ENCODE peak calls at places on chromosomes 4 and X, in four cellular contexts. O is H1, R is GM12878, M is HepG2. C is an unnamed sample.

GRCh38 chr4:83964996-83965541 is 429.2 kb downstream of the GPAT3 start:
- DNase-seq in M (no peak), O (no peak), R (no peak), C (no peak)

GRCh38 chr4:85147481-85148076 is 181.1 kb upstream of the WDFY3 start:
- DNase-seq in O (no peak), M (peak), R (peak), C (peak)

GRCh38 chr4:173834151-173834550 is 304.1 kb upstream of the HAND2 start:
- DNase-seq in M (no peak), O (no peak), R (no peak), C (no peak)

GRCh38 chr4:173522874-173523395 is 7.1 kb downstream of the HAND2 start:
- DNase-seq in M (no peak), R (no peak), O (no peak), C (no peak)

GRCh38 chrX:16462912-16463311 is 187.0 kb upstream of the S100G start:
- DNase-seq in M (no peak), R (no peak), O (no peak), C (no peak)

GRCh38 chr4:40238008-40238699 is 41.3 kb downstream of the RHOH start:
- DNase-seq in M (no peak), R (no peak), O (no peak), C (no peak)

GRCh38 chr4:48042979-48043461 is 26.4 kb downstream of the NIPAL1 start:
- DNase-seq in M (peak), O (no peak), R (no peak), C (no peak)

GRCh38 chrX:103464071-103464773 is 55.1 kb downstream of the RAB40A start:
- DNase-seq in M (peak), R (no peak), O (no peak), C (peak)

GRCh38 chr4:180615746-180616145 is 1627.5 kb upstream of the TENM3 start:
- DNase-seq in M (no peak), R (no peak), O (no peak), C (no peak)

GRCh38 chrX:134774190-134775048 is 116.1 kb upstream of the PLAC1 start:
- DNase-seq in R (no peak), M (no peak), O (no peak), C (no peak)

GRCh38 chr4:5722328-5722727 is 11.3 kb downstream of the EVC start:
- DNase-seq in O (no peak), M (peak), R (no peak), C (no peak)

GRCh38 chrX:2423293-2423692 is 77.5 kb downstream of the DHRSX start:
- DNase-seq in R (no peak), O (no peak), M (no peak), C (no peak)

GRCh38 chrX:70445876-70446275 is 1.2 kb downstream of the DLG3 start:
- DNase-seq in R (no peak), O (no peak), M (no peak), C (peak)

GRCh38 chr4:40201898-40202297 is 5.1 kb downstream of the RHOH start:
- DNase-seq in M (no peak), O (no peak), R (no peak), C (no peak)

GRCh38 chr4:13524504-13525243 is 19.6 kb downstream of the NKX3-2 start:
- DNase-seq in M (no peak), O (peak), R (no peak), C (peak)

GRCh38 chr4:13523105-13523477 is 21.2 kb downstream of the NKX3-2 start:
- DNase-seq in M (no peak), O (no peak), R (no peak), C (no peak)

GRCh38 chr4:13523591-13524503 is 20.5 kb downstream of the NKX3-2 start:
- DNase-seq in O (peak), M (no peak), R (no peak), C (peak)

GRCh38 chr4:13522282-13523104 is 21.8 kb downstream of the NKX3-2 start:
- DNase-seq in M (no peak), R (no peak), O (peak), C (peak)

GRCh38 chr4:13521047-13521446 is 23.3 kb downstream of the NKX3-2 start:
- DNase-seq in O (no peak), R (no peak), M (no peak), C (peak)
- TF ChIP-seq TCF12 in O (no peak), R (no peak), M (no peak), C (no peak)

GRCh38 chrX:19647159-19647558 is 131.9 kb upstream of the MAP3K15 start:
- DNase-seq in R (no peak), M (no peak), O (no peak), C (no peak)
- TF ChIP-seq TCF12 in R (no peak), M (no peak), O (no peak), C (no peak)

GRCh38 chr4:150215601-150216000 is 137.4 kb downstream of the DCLK2 start:
- DNase-seq in R (no peak), M (no peak), O (no peak), C (no peak)

GRCh38 chr4:150217804-150218203 is 139.6 kb downstream of the DCLK2 start:
- DNase-seq in R (no peak), O (no peak), M (no peak), C (no peak)

GRCh38 chr4:150216725-150217124 is 138.5 kb downstream of the DCLK2 start:
- DNase-seq in R (no peak), O (no peak), M (no peak), C (no peak)

GRCh38 chr4:150218447-150218846 is 140.2 kb downstream of the DCLK2 start:
- DNase-seq in M (no peak), O (no peak), R (no peak), C (no peak)

GRCh38 chr4:150217192-150217591 is 138.9 kb downstream of the DCLK2 start:
- DNase-seq in O (no peak), R (no peak), M (peak), C (no peak)
- TF ChIP-seq TCF12 in O (no peak), R (no peak), M (no peak), C (peak)

GRCh38 chr4:1325681-1326635 is 21.1 kb upstream of the UVSSA start:
- DNase-seq in R (no peak), M (no peak), O (no peak), C (no peak)
- TF ChIP-seq TCF12 in R (no peak), M (no peak), O (no peak), C (no peak)

DNA sequence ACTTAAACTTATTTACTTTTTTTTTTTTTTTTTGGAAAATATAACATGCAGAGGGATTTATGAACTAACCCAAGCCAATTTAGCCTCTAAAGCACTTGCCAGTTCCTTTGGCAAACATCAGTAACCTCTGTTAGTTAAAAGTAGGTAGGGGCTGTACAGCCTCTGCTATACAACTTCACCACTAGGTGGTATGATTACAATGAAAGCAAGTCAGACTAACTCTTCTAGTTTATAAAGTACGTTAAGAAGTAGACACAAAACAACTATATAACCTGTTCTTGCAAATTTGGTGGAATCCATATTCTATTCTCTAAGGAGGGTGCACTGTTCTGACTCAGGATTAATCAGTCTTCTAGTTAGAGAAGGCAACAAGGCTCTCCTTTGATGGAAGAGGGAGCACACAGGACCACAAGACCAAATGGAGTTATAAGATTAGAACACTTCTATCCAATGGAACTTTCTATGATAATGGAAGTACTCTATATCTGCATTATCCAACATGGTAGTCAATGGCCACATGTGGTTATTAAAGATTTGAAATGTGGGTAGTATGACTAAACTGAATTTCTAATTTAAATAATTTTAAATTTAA is 12.8 kb downstream of the AIMP1 start:
- DNase-seq in O (no peak), R (no peak), M (peak), C (peak)
- TF ChIP-seq TCF12 in O (no peak), R (no peak), M (no peak), C (no peak)

GRCh38 chr4:153517159-153517558 is 51.0 kb downstream of the TMEM131L start:
- DNase-seq in M (no peak), O (no peak), R (no peak), C (no peak)
- TF ChIP-seq TCF12 in M (no peak), O (no peak), R (no peak), C (no peak)

DNA sequence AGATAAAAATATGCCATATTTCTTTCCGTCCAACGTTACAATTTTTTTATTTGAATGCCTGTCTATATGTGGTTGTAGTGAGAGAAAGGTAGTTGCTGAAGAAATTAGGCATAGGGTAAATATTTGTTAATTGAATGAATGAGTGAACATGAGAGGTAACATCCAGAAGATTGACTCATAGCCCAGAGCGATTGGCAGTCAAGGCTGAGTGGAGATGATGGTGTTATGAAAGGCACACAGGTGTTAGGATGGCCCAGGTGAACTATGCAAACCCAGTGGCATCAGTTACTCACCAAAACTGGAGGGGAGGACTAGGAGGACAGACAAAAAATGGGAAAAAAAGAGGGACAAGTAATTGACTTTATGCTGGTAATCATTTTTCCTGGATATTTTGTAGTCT is 31.7 kb upstream of the SPRY1 start:
- DNase-seq in M (no peak), R (no peak), O (no peak), C (no peak)
- TF ChIP-seq TCF12 in M (no peak), R (no peak), O (no peak), C (no peak)

DNA sequence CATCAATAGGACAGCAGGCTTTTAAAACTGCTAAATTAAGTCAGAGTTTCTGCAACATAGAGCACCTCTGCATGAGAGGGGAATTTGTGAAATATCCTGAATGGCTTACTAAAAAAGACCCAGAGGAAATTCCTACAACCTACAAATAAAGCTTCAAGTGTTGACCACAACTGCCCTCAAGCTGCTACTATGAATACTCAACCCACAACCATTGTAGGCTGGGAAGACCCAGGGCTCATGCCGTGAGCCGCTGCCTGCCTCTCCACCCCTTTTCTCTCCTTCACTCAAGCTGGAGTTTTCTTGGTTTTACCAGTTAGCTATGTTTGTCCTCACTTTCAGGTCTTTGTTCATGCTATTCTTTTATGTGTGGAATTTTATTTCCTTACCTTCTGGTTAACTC is 151.6 kb downstream of the EMCN start:
- DNase-seq in R (peak), O (no peak), M (no peak), C (no peak)
- TF ChIP-seq TCF12 in R (no peak), O (no peak), M (no peak), C (no peak)

DNA sequence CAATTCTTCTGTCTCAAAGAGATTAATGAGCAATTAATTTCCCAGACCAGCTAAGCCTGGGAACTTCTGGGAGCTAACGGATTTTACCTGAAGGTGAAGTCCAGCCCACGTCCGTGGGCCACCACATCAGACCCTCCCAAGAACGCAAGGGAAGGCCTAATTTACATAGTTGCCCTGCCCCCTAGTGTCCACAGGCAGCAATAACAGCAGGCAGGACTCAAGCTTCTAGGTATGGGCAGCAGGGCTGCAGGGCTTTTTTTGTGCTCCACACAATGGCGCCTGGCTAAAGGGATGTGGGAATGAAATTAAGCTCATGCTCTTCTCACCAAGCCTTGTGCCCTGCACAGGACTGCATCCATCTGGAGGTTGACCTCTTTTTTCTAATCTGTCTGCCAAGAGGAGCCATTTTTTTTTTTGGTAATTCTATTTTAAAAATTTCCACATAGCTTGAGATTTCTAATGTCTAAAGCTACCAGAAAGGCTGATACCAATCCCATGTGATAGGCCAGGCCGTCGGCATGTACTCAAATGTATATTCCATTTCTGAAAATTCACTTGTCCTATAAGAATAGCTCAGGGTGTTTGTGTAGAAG is 111.9 kb upstream of the TMEM164 start:
- DNase-seq in R (no peak), M (peak), O (peak), C (peak)
- TF ChIP-seq TCF12 in R (no peak), M (no peak), O (no peak), C (no peak)

GRCh38 chr4:19309365-19309764 is 942.3 kb upstream of the SLIT2 start:
- DNase-seq in M (no peak), O (no peak), R (no peak), C (no peak)
- TF ChIP-seq TCF12 in M (no peak), O (no peak), R (no peak), C (no peak)

C was measured in SK-N-SH.